ENCODE peak calls at places on chromosomes 6 and 20, in four cellular contexts. One of them, this sample, is unnamed. For H3K9me3 and H3K27me3, the result is how much of the 10 kb centered on the place peaks cover.

GRCh38 chr20:35697696-35698297 is 1.4 kb downstream of the NFS1 start:
- DNase-seq in neural progenitor cell: no peak
- DNase-seq in IMR-90: no peak
- DNase-seq in psoas muscle: no peak
- DNase-seq in this sample: no peak

GRCh38 chr6:157925771-157926170 is 55.9 kb upstream of the SYNJ2 start:
- DNase-seq in neural progenitor cell: no peak
- DNase-seq in IMR-90: no peak
- DNase-seq in psoas muscle: no peak
- DNase-seq in this sample: no peak

GRCh38 chr6:109118337-109118736 is 23.0 kb downstream of the CEP57L1 start:
- DNase-seq in neural progenitor cell: no peak
- DNase-seq in IMR-90: no peak
- DNase-seq in psoas muscle: no peak
- DNase-seq in this sample: no peak

GRCh38 chr20:63369724-63370622 is 8.8 kb upstream of the CHRNA4 start:
- DNase-seq in neural progenitor cell: no peak
- DNase-seq in IMR-90: no peak
- DNase-seq in psoas muscle: no peak
- DNase-seq in this sample: no peak

GRCh38 chr6:6629416-6629815 is 40.9 kb downstream of the LY86 start:
- DNase-seq in neural progenitor cell: no peak
- DNase-seq in IMR-90: no peak
- DNase-seq in psoas muscle: no peak
- DNase-seq in this sample: no peak

GRCh38 chr6:10399451-10399850 is 15.4 kb downstream of the TFAP2A start:
- DNase-seq in neural progenitor cell: no peak
- DNase-seq in IMR-90: no peak
- DNase-seq in psoas muscle: no peak
- DNase-seq in this sample: no peak

GRCh38 chr6:135521431-135521830 is 23.9 kb upstream of the AHI1 start:
- DNase-seq in neural progenitor cell: no peak
- DNase-seq in IMR-90: peak
- DNase-seq in psoas muscle: no peak
- DNase-seq in this sample: no peak

GRCh38 chr6:93036835-93037234 is 382.5 kb downstream of the EPHA7 start:
- DNase-seq in neural progenitor cell: peak
- DNase-seq in IMR-90: peak
- DNase-seq in psoas muscle: no peak
- DNase-seq in this sample: no peak

GRCh38 chr6:48835421-48835958 is 627.6 kb downstream of the MMUT start:
- DNase-seq in neural progenitor cell: no peak
- DNase-seq in IMR-90: no peak
- DNase-seq in psoas muscle: no peak
- DNase-seq in this sample: no peak

GRCh38 chr20:59159822-59160740 is 3.5 kb upstream of the ZNF831 start:
- DNase-seq in neural progenitor cell: no peak
- DNase-seq in IMR-90: no peak
- DNase-seq in psoas muscle: no peak
- DNase-seq in this sample: no peak

GRCh38 chr20:57564951-57565642 is 4.2 kb downstream of the PCK1 start:
- DNase-seq in neural progenitor cell: no peak
- DNase-seq in IMR-90: no peak
- DNase-seq in psoas muscle: no peak
- DNase-seq in this sample: no peak

GRCh38 chr6:116531675-116532570 is 13.6 kb downstream of the TRAPPC3L start:
- DNase-seq in neural progenitor cell: peak
- DNase-seq in IMR-90: peak
- DNase-seq in psoas muscle: no peak
- DNase-seq in this sample: peak

GRCh38 chr6:35419431-35419830 is 32.7 kb upstream of the FANCE start:
- DNase-seq in neural progenitor cell: peak
- DNase-seq in IMR-90: peak
- DNase-seq in psoas muscle: no peak
- DNase-seq in this sample: no peak

GRCh38 chr6:110618591-110619267 is 142.3 kb upstream of the SLC22A16 start:
- DNase-seq in neural progenitor cell: no peak
- DNase-seq in IMR-90: peak
- DNase-seq in psoas muscle: no peak
- DNase-seq in this sample: peak
- TF ChIP-seq CTCF in neural progenitor cell: peak
- TF ChIP-seq CTCF in IMR-90: peak
- TF ChIP-seq CTCF in psoas muscle: peak
- TF ChIP-seq CTCF in this sample: peak

DNA sequence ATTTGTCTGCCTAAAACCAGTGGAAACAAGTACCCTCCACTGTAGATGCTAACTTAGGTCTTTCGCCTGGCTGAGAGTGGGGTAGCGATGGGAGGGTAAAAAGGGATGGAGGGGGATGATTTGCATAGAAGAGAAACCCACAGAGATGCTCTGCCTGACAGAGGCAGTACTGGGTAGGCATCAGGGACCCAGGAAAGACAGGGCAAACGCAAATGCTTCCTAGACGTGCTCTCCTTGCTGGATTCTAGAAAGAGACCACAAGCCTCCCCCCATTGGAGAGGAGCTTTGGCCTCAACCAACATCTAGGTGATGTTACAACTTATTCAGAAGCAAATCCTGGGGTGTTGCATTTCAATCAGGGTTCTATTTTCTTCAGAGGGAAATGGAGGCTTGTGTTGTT is 3.2 kb downstream of the OLIG3 start:
- DNase-seq in neural progenitor cell: peak
- DNase-seq in IMR-90: no peak
- DNase-seq in psoas muscle: no peak
- DNase-seq in this sample: no peak
- H3K9me3 ChIP-seq in neural progenitor cell: under half
- H3K9me3 ChIP-seq in IMR-90: under half
- H3K9me3 ChIP-seq in psoas muscle: under half
- H3K9me3 ChIP-seq in this sample: under half

DNA sequence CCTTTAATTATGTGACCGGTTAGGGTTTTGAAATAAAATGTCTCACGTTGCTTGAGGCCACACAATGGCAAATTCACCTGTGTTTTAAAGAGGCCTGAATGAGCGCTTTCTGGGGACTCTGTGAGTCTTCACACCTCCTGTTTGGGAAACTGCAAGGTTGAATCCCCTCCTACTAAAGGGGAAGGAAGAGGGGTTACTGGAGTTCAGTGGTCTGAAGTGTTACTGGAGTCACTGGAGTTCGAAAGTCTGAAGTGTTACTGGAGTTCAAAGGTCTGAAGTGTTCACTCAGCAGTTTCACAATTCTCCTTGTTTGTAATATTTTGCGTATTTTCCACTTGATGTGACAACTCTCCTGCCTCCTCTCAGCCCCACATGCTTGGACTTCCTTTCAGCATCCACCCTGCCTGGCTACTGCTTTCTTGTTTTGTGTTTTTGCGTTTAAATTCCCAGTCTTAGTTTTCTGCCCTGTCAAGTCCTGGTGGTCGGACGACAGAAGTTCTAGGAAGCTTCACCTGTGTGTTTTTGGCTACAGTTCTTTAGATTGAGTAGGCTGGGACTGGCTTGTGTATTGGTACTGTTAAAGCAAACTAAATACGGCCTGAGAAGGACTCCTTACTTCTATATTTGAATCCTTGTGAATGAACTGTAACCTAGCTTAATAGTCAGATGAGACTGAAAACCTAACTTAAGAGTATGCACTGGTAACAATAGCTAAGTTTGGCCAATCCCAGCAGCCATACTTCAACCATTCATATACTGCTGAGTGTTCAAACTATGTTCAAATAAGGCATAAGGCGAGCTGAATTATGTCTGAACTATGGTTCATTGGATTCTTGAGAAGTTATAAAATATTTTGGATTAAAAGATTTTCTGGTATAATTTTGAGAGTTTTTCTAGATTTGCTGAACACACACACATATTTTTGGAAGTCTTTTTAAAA is 2.0 kb downstream of the SMPDL3A start:
- DNase-seq in neural progenitor cell: no peak
- DNase-seq in IMR-90: peak
- DNase-seq in psoas muscle: no peak
- DNase-seq in this sample: no peak
- H3K27me3 ChIP-seq in neural progenitor cell: under half
- H3K27me3 ChIP-seq in IMR-90: under half
- H3K27me3 ChIP-seq in psoas muscle: under half
- H3K27me3 ChIP-seq in this sample: under half

GRCh38 chr20:25340380-25340779 is 50.3 kb downstream of the ABHD12 start:
- DNase-seq in neural progenitor cell: no peak
- DNase-seq in IMR-90: no peak
- DNase-seq in psoas muscle: no peak
- DNase-seq in this sample: no peak

GRCh38 chr20:25339608-25340007 is 51.0 kb downstream of the ABHD12 start:
- DNase-seq in neural progenitor cell: no peak
- DNase-seq in IMR-90: no peak
- DNase-seq in psoas muscle: peak
- DNase-seq in this sample: no peak

GRCh38 chr20:25338112-25339023 is 52.3 kb downstream of the ABHD12 start:
- DNase-seq in neural progenitor cell: no peak
- DNase-seq in IMR-90: no peak
- DNase-seq in psoas muscle: no peak
- DNase-seq in this sample: no peak

GRCh38 chr20:25341716-25342680 is 48.6 kb downstream of the ABHD12 start:
- DNase-seq in neural progenitor cell: no peak
- DNase-seq in IMR-90: peak
- DNase-seq in psoas muscle: no peak
- DNase-seq in this sample: no peak

GRCh38 chr20:25336561-25337422 is 53.8 kb downstream of the ABHD12 start:
- DNase-seq in neural progenitor cell: peak
- DNase-seq in IMR-90: peak
- DNase-seq in psoas muscle: no peak
- DNase-seq in this sample: peak
- TF ChIP-seq CTCF in neural progenitor cell: peak
- TF ChIP-seq CTCF in IMR-90: peak
- TF ChIP-seq CTCF in psoas muscle: peak
- TF ChIP-seq CTCF in this sample: no peak

GRCh38 chr6:168538892-168539811 is 98.2 kb downstream of the SMOC2 start:
- DNase-seq in neural progenitor cell: no peak
- DNase-seq in IMR-90: no peak
- DNase-seq in psoas muscle: no peak
- DNase-seq in this sample: no peak

GRCh38 chr6:168537485-168537884 is 96.5 kb downstream of the SMOC2 start:
- DNase-seq in neural progenitor cell: peak
- DNase-seq in IMR-90: no peak
- DNase-seq in psoas muscle: no peak
- DNase-seq in this sample: no peak

GRCh38 chr6:168542301-168542700 is 101.3 kb downstream of the SMOC2 start:
- DNase-seq in neural progenitor cell: no peak
- DNase-seq in IMR-90: no peak
- DNase-seq in psoas muscle: no peak
- DNase-seq in this sample: no peak

GRCh38 chr6:168540713-168541291 is 99.8 kb downstream of the SMOC2 start:
- DNase-seq in neural progenitor cell: no peak
- DNase-seq in IMR-90: no peak
- DNase-seq in psoas muscle: no peak
- DNase-seq in this sample: no peak

GRCh38 chr6:168541307-168541706 is 100.3 kb downstream of the SMOC2 start:
- DNase-seq in neural progenitor cell: no peak
- DNase-seq in IMR-90: no peak
- DNase-seq in psoas muscle: no peak
- DNase-seq in this sample: no peak
- H3K9me3 ChIP-seq in neural progenitor cell: under half
- H3K9me3 ChIP-seq in IMR-90: under half
- H3K9me3 ChIP-seq in psoas muscle: under half
- H3K9me3 ChIP-seq in this sample: under half

DNA sequence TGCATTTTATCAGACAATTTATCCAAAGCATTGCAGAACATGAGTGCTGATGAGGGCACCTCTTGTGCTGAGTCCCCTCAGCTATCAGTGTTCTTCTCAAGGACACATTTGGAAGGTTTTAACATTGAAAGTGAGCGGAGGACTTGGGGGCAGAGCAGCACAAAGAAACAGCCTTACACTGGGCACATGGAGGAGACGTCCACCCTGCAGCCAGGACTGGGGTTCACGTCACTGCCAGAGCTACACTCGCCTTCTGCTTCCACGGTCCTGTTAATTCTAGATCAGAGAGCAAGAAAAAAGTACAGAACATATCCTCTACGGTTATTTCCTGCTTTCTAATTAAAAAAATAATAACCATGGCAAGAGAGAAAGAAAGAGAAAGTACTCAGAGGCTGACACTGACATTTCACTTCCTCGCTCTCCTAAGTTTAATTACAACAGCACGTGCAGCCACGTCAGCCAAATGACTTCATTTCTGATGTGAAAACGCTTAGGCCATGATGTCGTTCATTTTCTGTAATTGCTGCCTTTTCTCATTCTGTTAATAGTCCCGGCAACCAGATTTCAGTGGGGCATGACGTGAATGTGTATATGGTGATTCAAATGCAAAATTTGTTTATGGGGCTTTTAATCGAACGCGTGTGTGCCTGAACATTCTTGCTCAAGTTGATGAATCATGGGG is 5.1 kb downstream of the PRND start:
- DNase-seq in neural progenitor cell: no peak
- DNase-seq in IMR-90: peak
- DNase-seq in psoas muscle: no peak
- DNase-seq in this sample: peak
- H3K27me3 ChIP-seq in neural progenitor cell: under half
- H3K27me3 ChIP-seq in IMR-90: under half
- H3K27me3 ChIP-seq in psoas muscle: under half
- H3K27me3 ChIP-seq in this sample: under half

GRCh38 chr6:19209202-19209601 is 628.0 kb upstream of the ID4 start:
- DNase-seq in neural progenitor cell: no peak
- DNase-seq in IMR-90: no peak
- DNase-seq in psoas muscle: no peak
- DNase-seq in this sample: no peak

GRCh38 chr6:19205076-19205475 is 632.1 kb upstream of the ID4 start:
- DNase-seq in neural progenitor cell: no peak
- DNase-seq in IMR-90: no peak
- DNase-seq in psoas muscle: no peak
- DNase-seq in this sample: no peak

DNA sequence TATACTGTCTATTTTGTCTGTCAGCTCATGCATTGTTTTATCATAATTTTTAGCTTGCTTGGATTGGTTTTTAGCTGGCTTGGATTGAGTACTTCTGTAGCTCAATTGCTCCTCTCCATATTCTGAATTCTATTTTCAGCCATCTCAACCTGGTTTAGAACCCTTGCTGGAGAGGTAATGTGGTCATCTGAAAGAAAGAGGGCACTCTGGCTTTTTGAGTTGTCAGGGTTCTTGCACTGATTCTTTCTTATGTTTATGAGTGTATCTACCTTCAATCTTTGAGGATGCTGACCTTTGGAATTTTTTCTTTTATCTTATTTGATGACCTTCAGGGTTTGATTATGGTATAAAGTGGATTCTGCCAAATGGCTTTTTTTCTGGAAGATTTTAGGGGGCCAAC is 632.7 kb upstream of the ID4 start:
- DNase-seq in neural progenitor cell: no peak
- DNase-seq in IMR-90: no peak
- DNase-seq in psoas muscle: no peak
- DNase-seq in this sample: no peak
- TF ChIP-seq CTCF in neural progenitor cell: no peak
- TF ChIP-seq CTCF in IMR-90: no peak
- TF ChIP-seq CTCF in psoas muscle: no peak
- TF ChIP-seq CTCF in this sample: no peak